ENCODE peak calls at places on chromosomes 5 and 9, in eight cellular contexts. One of them, this sample, is unnamed.
A peak's percentile ranks its signal among the peaks of the same experiment; 100 is the strongest.

GRCh38 chr9:6272229-6272597 is 56.0 kb upstream of the TPD52L3 start:
- DNase-seq in GM23248: peak; percentile 94
- DNase-seq in uterus: peak; percentile 28
- DNase-seq in CD4-positive, CD25-positive, alpha-beta regulatory T cell: no peak
- DNase-seq in lower lobe of right lung: no peak
- DNase-seq in CD8-positive, alpha-beta memory T cell: no peak
- DNase-seq in naive thymus-derived CD4-positive, alpha-beta T cell: no peak
- DNase-seq in Peyer's patch: no peak
- DNase-seq in this sample: no peak

GRCh38 chr9:121271368-121272351 is 3.7 kb downstream of the GSN start:
- DNase-seq in uterus: no peak
- DNase-seq in naive thymus-derived CD4-positive, alpha-beta T cell: no peak
- DNase-seq in lower lobe of right lung: peak; percentile 70
- DNase-seq in CD8-positive, alpha-beta memory T cell: no peak
- DNase-seq in Peyer's patch: no peak
- DNase-seq in CD4-positive, CD25-positive, alpha-beta regulatory T cell: no peak
- DNase-seq in GM23248: peak; percentile 85
- DNase-seq in this sample: no peak

GRCh38 chr5:39452846-39453245 is 28.1 kb upstream of the DAB2 start:
- DNase-seq in CD4-positive, CD25-positive, alpha-beta regulatory T cell: no peak
- DNase-seq in Peyer's patch: no peak
- DNase-seq in naive thymus-derived CD4-positive, alpha-beta T cell: no peak
- DNase-seq in lower lobe of right lung: no peak
- DNase-seq in uterus: no peak
- DNase-seq in CD8-positive, alpha-beta memory T cell: no peak
- DNase-seq in GM23248: peak; percentile 54
- DNase-seq in this sample: no peak

GRCh38 chr5:18220631-18221030 is 586.4 kb downstream of the TAF11L14 start:
- DNase-seq in CD8-positive, alpha-beta memory T cell: no peak
- DNase-seq in lower lobe of right lung: no peak
- DNase-seq in naive thymus-derived CD4-positive, alpha-beta T cell: no peak
- DNase-seq in GM23248: peak; percentile 2
- DNase-seq in uterus: no peak
- DNase-seq in Peyer's patch: no peak
- DNase-seq in CD4-positive, CD25-positive, alpha-beta regulatory T cell: no peak
- DNase-seq in this sample: no peak

GRCh38 chr5:141476132-141476909 is 555 bp downstream of the PCDHGC3 start:
- DNase-seq in GM23248: peak; percentile 89
- DNase-seq in Peyer's patch: peak; percentile 18
- DNase-seq in uterus: peak; percentile 74
- DNase-seq in lower lobe of right lung: peak; percentile 61
- DNase-seq in CD4-positive, CD25-positive, alpha-beta regulatory T cell: no peak
- DNase-seq in CD8-positive, alpha-beta memory T cell: no peak
- DNase-seq in naive thymus-derived CD4-positive, alpha-beta T cell: no peak
- DNase-seq in this sample: no peak

GRCh38 chr5:3391210-3391609 is 204.4 kb upstream of the IRX1 start:
- DNase-seq in CD8-positive, alpha-beta memory T cell: no peak
- DNase-seq in lower lobe of right lung: no peak
- DNase-seq in Peyer's patch: no peak
- DNase-seq in CD4-positive, CD25-positive, alpha-beta regulatory T cell: no peak
- DNase-seq in uterus: no peak
- DNase-seq in GM23248: no peak
- DNase-seq in naive thymus-derived CD4-positive, alpha-beta T cell: no peak
- DNase-seq in this sample: no peak

GRCh38 chr5:148848378-148849031 is 22.1 kb downstream of the ADRB2 start:
- DNase-seq in naive thymus-derived CD4-positive, alpha-beta T cell: no peak
- DNase-seq in CD4-positive, CD25-positive, alpha-beta regulatory T cell: no peak
- DNase-seq in Peyer's patch: no peak
- DNase-seq in lower lobe of right lung: no peak
- DNase-seq in CD8-positive, alpha-beta memory T cell: no peak
- DNase-seq in uterus: no peak
- DNase-seq in GM23248: no peak
- DNase-seq in this sample: no peak

GRCh38 chr5:157821822-157822622 is 36.9 kb downstream of the CLINT1 start:
- DNase-seq in lower lobe of right lung: no peak
- DNase-seq in Peyer's patch: no peak
- DNase-seq in CD8-positive, alpha-beta memory T cell: no peak
- DNase-seq in naive thymus-derived CD4-positive, alpha-beta T cell: no peak
- DNase-seq in GM23248: peak; percentile 40
- DNase-seq in CD4-positive, CD25-positive, alpha-beta regulatory T cell: no peak
- DNase-seq in uterus: no peak
- DNase-seq in this sample: no peak

GRCh38 chr9:70049672-70050271 is 6.1 kb downstream of the MAMDC2 start:
- DNase-seq in Peyer's patch: no peak
- DNase-seq in CD4-positive, CD25-positive, alpha-beta regulatory T cell: no peak
- DNase-seq in CD8-positive, alpha-beta memory T cell: no peak
- DNase-seq in lower lobe of right lung: peak; percentile 50
- DNase-seq in uterus: peak; percentile 94
- DNase-seq in naive thymus-derived CD4-positive, alpha-beta T cell: no peak
- DNase-seq in GM23248: peak; percentile 77
- DNase-seq in this sample: no peak

GRCh38 chr5:42021119-42021518 is 96.0 kb downstream of the FBXO4 start:
- DNase-seq in CD8-positive, alpha-beta memory T cell: no peak
- DNase-seq in GM23248: peak; percentile 47
- DNase-seq in naive thymus-derived CD4-positive, alpha-beta T cell: no peak
- DNase-seq in lower lobe of right lung: no peak
- DNase-seq in Peyer's patch: no peak
- DNase-seq in CD4-positive, CD25-positive, alpha-beta regulatory T cell: no peak
- DNase-seq in uterus: no peak
- DNase-seq in this sample: no peak

DNA sequence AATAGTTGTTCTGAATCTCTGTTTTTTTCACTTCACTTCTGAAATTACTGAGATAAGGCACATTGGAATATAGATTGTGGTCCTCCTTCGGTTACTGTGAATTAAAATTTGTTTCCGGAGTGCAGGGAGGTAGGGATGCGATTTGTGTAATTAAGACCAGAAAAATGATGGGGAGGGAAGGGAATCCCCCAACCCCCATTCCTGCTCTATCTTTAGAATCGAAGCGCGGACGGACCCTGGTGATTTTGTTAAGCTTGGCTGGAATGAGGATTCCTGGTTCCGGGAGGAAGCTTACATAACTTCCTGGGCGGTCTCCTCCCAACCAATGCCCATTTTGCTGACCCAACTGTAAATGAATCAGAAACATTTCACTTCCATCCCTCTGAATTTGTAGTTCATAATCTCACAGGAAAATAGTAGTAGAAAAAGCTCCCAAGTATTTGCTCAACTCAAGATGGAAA is 220.1 kb upstream of the MSX2 start:
- DNase-seq in GM23248: no peak
- DNase-seq in Peyer's patch: no peak
- DNase-seq in naive thymus-derived CD4-positive, alpha-beta T cell: no peak
- DNase-seq in CD4-positive, CD25-positive, alpha-beta regulatory T cell: no peak
- DNase-seq in CD8-positive, alpha-beta memory T cell: no peak
- DNase-seq in lower lobe of right lung: no peak
- DNase-seq in uterus: no peak
- DNase-seq in this sample: no peak
- H3K4me3 ChIP-seq in GM23248: peak overlapping the region; percentile 37
- H3K4me3 ChIP-seq in Peyer's patch: no peak overlapping the region
- H3K4me3 ChIP-seq in naive thymus-derived CD4-positive, alpha-beta T cell: no peak overlapping the region
- H3K4me3 ChIP-seq in CD4-positive, CD25-positive, alpha-beta regulatory T cell: no peak overlapping the region
- H3K4me3 ChIP-seq in CD8-positive, alpha-beta memory T cell: no peak overlapping the region
- H3K4me3 ChIP-seq in lower lobe of right lung: no peak overlapping the region
- H3K4me3 ChIP-seq in uterus: no peak overlapping the region
- H3K4me3 ChIP-seq in this sample: peak overlapping the region; percentile 75

DNA sequence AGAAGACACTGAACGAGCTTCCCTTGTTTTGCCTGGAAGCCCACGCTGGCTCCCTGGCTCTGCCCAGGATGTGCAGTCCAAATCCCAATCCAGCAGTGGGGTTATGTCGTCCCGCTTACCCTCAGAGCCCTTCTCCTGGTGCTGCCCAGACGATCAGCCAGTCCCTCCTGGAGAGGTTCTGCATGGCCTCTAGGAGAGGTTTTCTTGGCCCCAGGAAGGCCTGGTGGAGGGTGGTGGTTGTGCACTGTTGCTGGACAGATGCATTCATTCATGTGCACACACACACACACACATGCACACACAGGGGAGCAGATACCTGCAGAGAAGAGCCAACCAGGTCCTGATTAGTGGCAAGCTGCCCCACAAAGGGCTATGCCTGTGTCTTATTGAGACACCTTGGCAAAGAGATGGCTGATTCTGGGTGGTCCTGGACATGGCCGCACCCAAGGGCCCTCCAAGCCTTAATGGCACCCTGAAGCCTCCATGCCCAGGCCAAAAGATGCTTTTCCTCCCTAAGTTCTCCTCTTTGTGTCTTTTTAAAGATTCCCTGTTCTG is 10.5 kb upstream of the OLFM1 start:
- DNase-seq in CD4-positive, CD25-positive, alpha-beta regulatory T cell: no peak
- DNase-seq in CD8-positive, alpha-beta memory T cell: no peak
- DNase-seq in lower lobe of right lung: no peak
- DNase-seq in uterus: peak; percentile 5
- DNase-seq in naive thymus-derived CD4-positive, alpha-beta T cell: no peak
- DNase-seq in GM23248: no peak
- DNase-seq in Peyer's patch: no peak
- DNase-seq in this sample: no peak
- H3K27ac ChIP-seq in CD4-positive, CD25-positive, alpha-beta regulatory T cell: no peak overlapping the region
- H3K27ac ChIP-seq in CD8-positive, alpha-beta memory T cell: no peak overlapping the region
- H3K27ac ChIP-seq in lower lobe of right lung: no peak overlapping the region
- H3K27ac ChIP-seq in uterus: no peak overlapping the region
- H3K27ac ChIP-seq in naive thymus-derived CD4-positive, alpha-beta T cell: no peak overlapping the region
- H3K27ac ChIP-seq in GM23248: no peak overlapping the region
- H3K27ac ChIP-seq in Peyer's patch: no peak overlapping the region
- H3K27ac ChIP-seq in this sample: no peak overlapping the region

GRCh38 chr5:179610903-179611265 is 12.6 kb downstream of the HNRNPH1 start:
- DNase-seq in GM23248: no peak
- DNase-seq in CD8-positive, alpha-beta memory T cell: no peak
- DNase-seq in CD4-positive, CD25-positive, alpha-beta regulatory T cell: no peak
- DNase-seq in Peyer's patch: no peak
- DNase-seq in naive thymus-derived CD4-positive, alpha-beta T cell: no peak
- DNase-seq in uterus: no peak
- DNase-seq in lower lobe of right lung: no peak
- DNase-seq in this sample: no peak

GRCh38 chr5:179608131-179608581 is 15.3 kb downstream of the HNRNPH1 start:
- DNase-seq in CD4-positive, CD25-positive, alpha-beta regulatory T cell: peak; percentile 57
- DNase-seq in GM23248: no peak
- DNase-seq in lower lobe of right lung: no peak
- DNase-seq in uterus: no peak
- DNase-seq in CD8-positive, alpha-beta memory T cell: peak; percentile 19
- DNase-seq in naive thymus-derived CD4-positive, alpha-beta T cell: peak; percentile 64
- DNase-seq in Peyer's patch: peak; percentile 34
- DNase-seq in this sample: no peak

GRCh38 chr5:179609834-179610108 is 13.7 kb downstream of the HNRNPH1 start:
- DNase-seq in CD4-positive, CD25-positive, alpha-beta regulatory T cell: no peak
- DNase-seq in GM23248: no peak
- DNase-seq in CD8-positive, alpha-beta memory T cell: no peak
- DNase-seq in lower lobe of right lung: no peak
- DNase-seq in Peyer's patch: no peak
- DNase-seq in uterus: no peak
- DNase-seq in naive thymus-derived CD4-positive, alpha-beta T cell: no peak
- DNase-seq in this sample: no peak

GRCh38 chr5:179612577-179613459 is 10.7 kb downstream of the HNRNPH1 start:
- DNase-seq in CD8-positive, alpha-beta memory T cell: no peak
- DNase-seq in uterus: no peak
- DNase-seq in lower lobe of right lung: no peak
- DNase-seq in naive thymus-derived CD4-positive, alpha-beta T cell: no peak
- DNase-seq in Peyer's patch: no peak
- DNase-seq in GM23248: no peak
- DNase-seq in CD4-positive, CD25-positive, alpha-beta regulatory T cell: no peak
- DNase-seq in this sample: no peak

DNA sequence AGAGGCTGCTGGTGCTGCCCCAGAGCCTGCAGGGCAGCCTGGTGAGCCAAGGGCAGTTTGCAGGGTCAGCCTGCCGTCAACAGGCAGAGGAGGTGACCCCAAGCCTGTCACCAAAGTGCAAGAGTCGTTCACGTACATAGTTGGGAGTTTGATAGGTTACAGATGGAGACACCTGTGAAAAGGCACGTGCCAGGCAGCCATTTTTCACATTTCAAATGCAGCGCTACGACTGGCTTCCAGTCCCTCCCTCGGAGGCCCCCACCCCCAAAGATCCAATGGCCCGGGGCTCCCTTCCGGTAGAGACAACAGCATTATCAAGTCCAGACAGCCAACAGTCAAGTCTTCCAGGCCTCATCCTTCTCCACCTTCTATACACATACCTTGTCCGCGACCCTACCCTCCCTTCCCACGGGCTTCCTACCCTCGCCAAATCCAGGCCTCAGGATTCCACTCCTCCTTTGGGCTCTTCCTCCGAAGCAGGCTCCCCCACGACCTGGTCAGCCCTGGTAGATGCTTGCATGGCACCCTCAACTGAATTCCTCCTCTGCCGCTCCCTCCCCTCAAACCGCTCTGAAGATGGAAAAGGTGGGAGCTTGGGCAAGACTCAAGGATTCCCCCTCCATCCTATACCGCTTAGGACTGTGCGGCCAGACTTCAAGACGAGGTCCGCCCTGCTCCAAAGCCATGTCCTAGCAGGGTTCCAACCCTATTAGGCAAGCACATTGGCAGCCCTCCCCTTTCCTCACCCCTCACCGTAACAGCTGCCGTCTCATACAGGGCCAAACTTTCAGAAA is 13.2 kb downstream of the HNRNPH1 start:
- DNase-seq in lower lobe of right lung: no peak
- DNase-seq in CD8-positive, alpha-beta memory T cell: no peak
- DNase-seq in GM23248: no peak
- DNase-seq in Peyer's patch: no peak
- DNase-seq in uterus: no peak
- DNase-seq in naive thymus-derived CD4-positive, alpha-beta T cell: no peak
- DNase-seq in CD4-positive, CD25-positive, alpha-beta regulatory T cell: no peak
- DNase-seq in this sample: no peak
- H3K36me3 ChIP-seq in lower lobe of right lung: peaks cover 98% of the 10 kb centered on the region
- H3K36me3 ChIP-seq in CD8-positive, alpha-beta memory T cell: peaks cover 65% of the 10 kb centered on the region
- H3K36me3 ChIP-seq in GM23248: peaks cover 56% of the 10 kb centered on the region
- H3K36me3 ChIP-seq in Peyer's patch: no peaks in the 10 kb centered on the region
- H3K36me3 ChIP-seq in uterus: no peaks in the 10 kb centered on the region
- H3K36me3 ChIP-seq in naive thymus-derived CD4-positive, alpha-beta T cell: peaks cover 46% of the 10 kb centered on the region
- H3K36me3 ChIP-seq in CD4-positive, CD25-positive, alpha-beta regulatory T cell: peaks cover 74% of the 10 kb centered on the region
- H3K36me3 ChIP-seq in this sample: peaks cover 78% of the 10 kb centered on the region

DNA sequence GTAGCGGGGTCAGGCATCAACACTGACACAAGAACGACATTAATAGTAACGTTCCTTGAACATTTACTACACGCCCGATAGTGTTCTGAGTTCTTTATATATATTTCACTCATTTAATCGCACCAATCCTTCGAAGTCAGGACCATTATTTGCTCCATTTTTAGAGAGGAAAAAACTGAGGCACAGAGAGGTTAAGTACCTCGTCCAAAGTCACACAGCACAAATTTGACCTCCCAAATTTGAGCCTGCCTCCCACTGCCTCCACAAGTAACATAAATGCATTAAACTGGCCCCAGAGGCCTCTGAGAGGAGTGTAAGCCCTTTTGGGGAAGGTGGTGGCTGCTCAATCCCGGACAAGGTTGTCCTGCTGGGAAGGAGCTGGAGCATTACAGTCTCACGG is 5.8 kb downstream of the RGS14 start:
- DNase-seq in Peyer's patch: no peak
- DNase-seq in naive thymus-derived CD4-positive, alpha-beta T cell: no peak
- DNase-seq in lower lobe of right lung: peak; percentile 8
- DNase-seq in CD4-positive, CD25-positive, alpha-beta regulatory T cell: no peak
- DNase-seq in uterus: no peak
- DNase-seq in CD8-positive, alpha-beta memory T cell: no peak
- DNase-seq in GM23248: no peak
- DNase-seq in this sample: no peak
- H3K4me3 ChIP-seq in Peyer's patch: peak overlapping the region; percentile 66
- H3K4me3 ChIP-seq in naive thymus-derived CD4-positive, alpha-beta T cell: peak overlapping the region; percentile 61
- H3K4me3 ChIP-seq in lower lobe of right lung: peak overlapping the region; percentile 59
- H3K4me3 ChIP-seq in CD4-positive, CD25-positive, alpha-beta regulatory T cell: peak overlapping the region; percentile 44
- H3K4me3 ChIP-seq in uterus: peak overlapping the region; percentile 36
- H3K4me3 ChIP-seq in CD8-positive, alpha-beta memory T cell: peak overlapping the region; percentile 31
- H3K4me3 ChIP-seq in GM23248: peak overlapping the region; percentile 47
- H3K4me3 ChIP-seq in this sample: peak overlapping the region; percentile 74